ENCODE peak calls at places on chromosomes 12 and 14, in eight cellular contexts. One of them, this sample, is unnamed.

GRCh38 chr12:48002179-48002601 is 2.1 kb downstream of the COL2A1 start:
- DNase-seq in A549: no peak
- DNase-seq in Peyer's patch: peak; percentile 44
- DNase-seq in suprapubic skin: peak; percentile 53
- DNase-seq in sigmoid colon: no peak
- DNase-seq in stomach: no peak
- DNase-seq in prostate gland: no peak
- DNase-seq in uterus: no peak
- DNase-seq in this sample: no peak

GRCh38 chr14:30252800-30253425 is 306.0 kb upstream of the G2E3 start:
- DNase-seq in prostate gland: no peak
- DNase-seq in suprapubic skin: no peak
- DNase-seq in stomach: no peak
- DNase-seq in Peyer's patch: no peak
- DNase-seq in A549: no peak
- DNase-seq in uterus: no peak
- DNase-seq in sigmoid colon: no peak
- DNase-seq in this sample: no peak

GRCh38 chr12:28770329-28770728 is 378.7 kb upstream of the FAR2 start:
- DNase-seq in suprapubic skin: no peak
- DNase-seq in stomach: peak; percentile 27
- DNase-seq in A549: peak; percentile 7
- DNase-seq in prostate gland: no peak
- DNase-seq in Peyer's patch: peak; percentile 53
- DNase-seq in sigmoid colon: no peak
- DNase-seq in uterus: peak; percentile 34
- DNase-seq in this sample: no peak

GRCh38 chr14:83217492-83217891 is 1683.8 kb upstream of the SEL1L start:
- DNase-seq in prostate gland: no peak
- DNase-seq in suprapubic skin: peak; percentile 75
- DNase-seq in uterus: no peak
- DNase-seq in stomach: no peak
- DNase-seq in Peyer's patch: peak; percentile 48
- DNase-seq in sigmoid colon: no peak
- DNase-seq in A549: no peak
- DNase-seq in this sample: no peak

GRCh38 chr12:34398366-34398705 is 376.0 kb downstream of the ALG10 start:
- DNase-seq in prostate gland: no peak
- DNase-seq in suprapubic skin: no peak
- DNase-seq in sigmoid colon: peak; percentile 40
- DNase-seq in Peyer's patch: peak; percentile 38
- DNase-seq in stomach: peak; percentile 16
- DNase-seq in uterus: peak; percentile 5
- DNase-seq in A549: no peak
- DNase-seq in this sample: peak; percentile 28

GRCh38 chr12:100234166-100234565 is 32.7 kb downstream of the DEPDC4 start:
- DNase-seq in suprapubic skin: no peak
- DNase-seq in A549: no peak
- DNase-seq in stomach: no peak
- DNase-seq in prostate gland: no peak
- DNase-seq in Peyer's patch: no peak
- DNase-seq in sigmoid colon: no peak
- DNase-seq in uterus: no peak
- DNase-seq in this sample: no peak

GRCh38 chr12:119061208-119061796 is 80.0 kb downstream of the SRRM4 start:
- DNase-seq in sigmoid colon: no peak
- DNase-seq in prostate gland: peak; percentile 30
- DNase-seq in uterus: no peak
- DNase-seq in Peyer's patch: peak; percentile 48
- DNase-seq in suprapubic skin: no peak
- DNase-seq in A549: peak; percentile 53
- DNase-seq in stomach: peak; percentile 62
- DNase-seq in this sample: peak; percentile 49

GRCh38 chr14:80100681-80101080 is 110.6 kb downstream of the DIO2 start:
- DNase-seq in sigmoid colon: no peak
- DNase-seq in uterus: no peak
- DNase-seq in A549: no peak
- DNase-seq in prostate gland: no peak
- DNase-seq in Peyer's patch: no peak
- DNase-seq in suprapubic skin: no peak
- DNase-seq in stomach: no peak
- DNase-seq in this sample: no peak

GRCh38 chr14:52025952-52026510 is 36.7 kb downstream of the RTRAF start:
- DNase-seq in suprapubic skin: no peak
- DNase-seq in sigmoid colon: no peak
- DNase-seq in stomach: no peak
- DNase-seq in Peyer's patch: no peak
- DNase-seq in uterus: no peak
- DNase-seq in prostate gland: no peak
- DNase-seq in A549: no peak
- DNase-seq in this sample: no peak

GRCh38 chr12:93938921-93939320 is 209.5 kb upstream of the PLXNC1 start:
- DNase-seq in sigmoid colon: no peak
- DNase-seq in suprapubic skin: no peak
- DNase-seq in Peyer's patch: no peak
- DNase-seq in prostate gland: no peak
- DNase-seq in stomach: no peak
- DNase-seq in uterus: no peak
- DNase-seq in A549: no peak
- DNase-seq in this sample: no peak

GRCh38 chr12:104292872-104293794 is 10.4 kb upstream of the EID3 start:
- DNase-seq in prostate gland: no peak
- DNase-seq in A549: peak; percentile 46
- DNase-seq in suprapubic skin: no peak
- DNase-seq in sigmoid colon: no peak
- DNase-seq in stomach: no peak
- DNase-seq in Peyer's patch: no peak
- DNase-seq in uterus: no peak
- DNase-seq in this sample: no peak

GRCh38 chr12:109264095-109264942 is 44.8 kb downstream of the FOXN4 start:
- DNase-seq in A549: peak; percentile 78
- DNase-seq in sigmoid colon: peak; percentile 90
- DNase-seq in suprapubic skin: peak; percentile 82
- DNase-seq in Peyer's patch: peak; percentile 82
- DNase-seq in uterus: peak; percentile 76
- DNase-seq in prostate gland: peak; percentile 62
- DNase-seq in stomach: peak; percentile 82
- DNase-seq in this sample: peak; percentile 74

GRCh38 chr14:77305696-77306095 is 15.0 kb downstream of the POMT2 start:
- DNase-seq in prostate gland: no peak
- DNase-seq in Peyer's patch: no peak
- DNase-seq in A549: no peak
- DNase-seq in uterus: no peak
- DNase-seq in suprapubic skin: no peak
- DNase-seq in stomach: no peak
- DNase-seq in sigmoid colon: no peak
- DNase-seq in this sample: no peak

GRCh38 chr12:60704171-60704914 is 1108.5 kb downstream of the SLC16A7 start:
- DNase-seq in uterus: no peak
- DNase-seq in Peyer's patch: no peak
- DNase-seq in prostate gland: no peak
- DNase-seq in stomach: no peak
- DNase-seq in sigmoid colon: no peak
- DNase-seq in suprapubic skin: no peak
- DNase-seq in A549: no peak
- DNase-seq in this sample: no peak

GRCh38 chr12:95820096-95820703 is 29.6 kb upstream of the NTN4 start:
- DNase-seq in Peyer's patch: peak; percentile 75
- DNase-seq in suprapubic skin: no peak
- DNase-seq in sigmoid colon: no peak
- DNase-seq in stomach: peak; percentile 63
- DNase-seq in prostate gland: peak; percentile 47
- DNase-seq in A549: peak; percentile 75
- DNase-seq in uterus: peak; percentile 19
- DNase-seq in this sample: no peak

GRCh38 chr12:124413915-124414314 is 119.0 kb downstream of the RFLNA start:
- DNase-seq in sigmoid colon: no peak
- DNase-seq in suprapubic skin: no peak
- DNase-seq in prostate gland: no peak
- DNase-seq in Peyer's patch: no peak
- DNase-seq in stomach: no peak
- DNase-seq in uterus: no peak
- DNase-seq in A549: no peak
- DNase-seq in this sample: no peak

GRCh38 chr12:124416516-124417395 is 121.9 kb downstream of the RFLNA start:
- DNase-seq in A549: no peak
- DNase-seq in suprapubic skin: no peak
- DNase-seq in uterus: no peak
- DNase-seq in prostate gland: no peak
- DNase-seq in Peyer's patch: no peak
- DNase-seq in sigmoid colon: no peak
- DNase-seq in stomach: no peak
- DNase-seq in this sample: no peak

GRCh38 chr12:124412646-124413015 is 117.7 kb downstream of the RFLNA start:
- DNase-seq in suprapubic skin: no peak
- DNase-seq in A549: no peak
- DNase-seq in Peyer's patch: no peak
- DNase-seq in sigmoid colon: no peak
- DNase-seq in prostate gland: no peak
- DNase-seq in uterus: no peak
- DNase-seq in stomach: no peak
- DNase-seq in this sample: no peak

GRCh38 chr12:124413401-124413800 is 118.5 kb downstream of the RFLNA start:
- DNase-seq in prostate gland: no peak
- DNase-seq in stomach: no peak
- DNase-seq in Peyer's patch: no peak
- DNase-seq in A549: no peak
- DNase-seq in suprapubic skin: no peak
- DNase-seq in sigmoid colon: no peak
- DNase-seq in uterus: no peak
- DNase-seq in this sample: no peak

GRCh38 chr12:124415064-124415463 is 120.2 kb downstream of the RFLNA start:
- DNase-seq in prostate gland: no peak
- DNase-seq in suprapubic skin: no peak
- DNase-seq in stomach: no peak
- DNase-seq in uterus: no peak
- DNase-seq in sigmoid colon: no peak
- DNase-seq in A549: no peak
- DNase-seq in Peyer's patch: no peak
- DNase-seq in this sample: no peak
- TF ChIP-seq POLR2A in prostate gland: no peak
- TF ChIP-seq POLR2A in suprapubic skin: no peak
- TF ChIP-seq POLR2A in stomach: no peak
- TF ChIP-seq POLR2A in uterus: no peak
- TF ChIP-seq POLR2A in sigmoid colon: no peak
- TF ChIP-seq POLR2A in A549: no peak
- TF ChIP-seq POLR2A in Peyer's patch: no peak
- TF ChIP-seq POLR2A in this sample: no peak

GRCh38 chr12:132998742-132999141 is 12.6 kb downstream of the ZNF26 start:
- DNase-seq in suprapubic skin: no peak
- DNase-seq in prostate gland: no peak
- DNase-seq in Peyer's patch: no peak
- DNase-seq in A549: no peak
- DNase-seq in stomach: no peak
- DNase-seq in sigmoid colon: no peak
- DNase-seq in uterus: no peak
- DNase-seq in this sample: no peak
- H3K9me3 ChIP-seq in suprapubic skin: peaks cover 94% of the 10 kb centered on the region
- H3K9me3 ChIP-seq in prostate gland: no peaks in the 10 kb centered on the region
- H3K9me3 ChIP-seq in Peyer's patch: no peaks in the 10 kb centered on the region
- H3K9me3 ChIP-seq in A549: peaks cover 93% of the 10 kb centered on the region
- H3K9me3 ChIP-seq in stomach: peaks cover 100% of the 10 kb centered on the region
- H3K9me3 ChIP-seq in sigmoid colon: peaks cover 58% of the 10 kb centered on the region
- H3K9me3 ChIP-seq in uterus: no peaks in the 10 kb centered on the region
- H3K9me3 ChIP-seq in this sample: peaks cover 62% of the 10 kb centered on the region

GRCh38 chr12:6493580-6494350 is at the start of gene NCAPD2:
- DNase-seq in suprapubic skin: peak; percentile 95
- DNase-seq in stomach: peak; percentile 95
- DNase-seq in uterus: peak; percentile 92
- DNase-seq in A549: peak; percentile 98
- DNase-seq in prostate gland: peak; percentile 95
- DNase-seq in sigmoid colon: peak; percentile 98
- DNase-seq in Peyer's patch: peak; percentile 98
- DNase-seq in this sample: peak; percentile 95
- TF ChIP-seq POLR2A in suprapubic skin: peak; percentile 8
- TF ChIP-seq POLR2A in stomach: no peak
- TF ChIP-seq POLR2A in uterus: peak; percentile 35
- TF ChIP-seq POLR2A in A549: peak; percentile 69
- TF ChIP-seq POLR2A in prostate gland: peak; percentile 28
- TF ChIP-seq POLR2A in sigmoid colon: no peak
- TF ChIP-seq POLR2A in Peyer's patch: no peak
- TF ChIP-seq POLR2A in this sample: no peak

GRCh38 chr12:128961308-128961923 is 108.1 kb downstream of the GLT1D1 start:
- DNase-seq in suprapubic skin: no peak
- DNase-seq in Peyer's patch: no peak
- DNase-seq in sigmoid colon: no peak
- DNase-seq in uterus: no peak
- DNase-seq in stomach: no peak
- DNase-seq in prostate gland: no peak
- DNase-seq in A549: no peak
- DNase-seq in this sample: no peak

GRCh38 chr12:128961957-128962356 is 108.7 kb downstream of the GLT1D1 start:
- DNase-seq in Peyer's patch: no peak
- DNase-seq in stomach: no peak
- DNase-seq in A549: no peak
- DNase-seq in sigmoid colon: no peak
- DNase-seq in uterus: no peak
- DNase-seq in prostate gland: no peak
- DNase-seq in suprapubic skin: no peak
- DNase-seq in this sample: no peak

GRCh38 chr12:128956755-128957154 is 103.5 kb downstream of the GLT1D1 start:
- DNase-seq in Peyer's patch: no peak
- DNase-seq in A549: no peak
- DNase-seq in prostate gland: no peak
- DNase-seq in sigmoid colon: no peak
- DNase-seq in stomach: no peak
- DNase-seq in suprapubic skin: no peak
- DNase-seq in uterus: no peak
- DNase-seq in this sample: no peak

GRCh38 chr12:128959931-128960330 is 106.7 kb downstream of the GLT1D1 start:
- DNase-seq in uterus: no peak
- DNase-seq in prostate gland: no peak
- DNase-seq in Peyer's patch: no peak
- DNase-seq in A549: no peak
- DNase-seq in stomach: no peak
- DNase-seq in sigmoid colon: no peak
- DNase-seq in suprapubic skin: peak; percentile 4
- DNase-seq in this sample: no peak
- H3K9me3 ChIP-seq in uterus: no peaks in the 10 kb centered on the region
- H3K9me3 ChIP-seq in prostate gland: no peaks in the 10 kb centered on the region
- H3K9me3 ChIP-seq in Peyer's patch: no peaks in the 10 kb centered on the region
- H3K9me3 ChIP-seq in A549: no peaks in the 10 kb centered on the region
- H3K9me3 ChIP-seq in stomach: peaks cover 7% of the 10 kb centered on the region
- H3K9me3 ChIP-seq in sigmoid colon: peaks cover 4% of the 10 kb centered on the region
- H3K9me3 ChIP-seq in suprapubic skin: no peaks in the 10 kb centered on the region
- H3K9me3 ChIP-seq in this sample: no peaks in the 10 kb centered on the region